ENCODE peak calls at places on chromosomes 6 and 20, in five cellular contexts. One of them, this sample, is unnamed.

GRCh38 chr6:79544299-79544927 is 7.2 kb upstream of the LCA5 start:
- DNase-seq in NCI-H1092: no peak
- DNase-seq in NCI-H1105 treated with DMSO at 0.1 percent for 48 hours: peak
- DNase-seq in WTC11: no peak
- DNase-seq in NCI-H2081 treated with DMSO at 0.1 percent for 48 hours: no peak
- DNase-seq in this sample: peak

GRCh38 chr6:104855507-104855906 is 4.2 kb downstream of the HACE1 start:
- DNase-seq in NCI-H1105 treated with DMSO at 0.1 percent for 48 hours: no peak
- DNase-seq in NCI-H2081 treated with DMSO at 0.1 percent for 48 hours: no peak
- DNase-seq in WTC11: no peak
- DNase-seq in NCI-H1092: no peak
- DNase-seq in this sample: peak

GRCh38 chr6:49269190-49269589 is 193.9 kb downstream of the MMUT start:
- DNase-seq in NCI-H1092: no peak
- DNase-seq in WTC11: no peak
- DNase-seq in NCI-H2081 treated with DMSO at 0.1 percent for 48 hours: no peak
- DNase-seq in NCI-H1105 treated with DMSO at 0.1 percent for 48 hours: no peak
- DNase-seq in this sample: peak

GRCh38 chr6:24238700-24239099 is 112.7 kb downstream of the NRSN1 start:
- DNase-seq in NCI-H2081 treated with DMSO at 0.1 percent for 48 hours: no peak
- DNase-seq in NCI-H1105 treated with DMSO at 0.1 percent for 48 hours: no peak
- DNase-seq in WTC11: no peak
- DNase-seq in NCI-H1092: no peak
- DNase-seq in this sample: no peak

GRCh38 chr6:139091859-139092258 is 43.0 kb upstream of the HECA start:
- DNase-seq in NCI-H2081 treated with DMSO at 0.1 percent for 48 hours: no peak
- DNase-seq in NCI-H1105 treated with DMSO at 0.1 percent for 48 hours: no peak
- DNase-seq in WTC11: no peak
- DNase-seq in NCI-H1092: no peak
- DNase-seq in this sample: peak

GRCh38 chr6:12313992-12314589 is 23.9 kb downstream of the EDN1 start:
- DNase-seq in NCI-H1092: no peak
- DNase-seq in WTC11: no peak
- DNase-seq in NCI-H1105 treated with DMSO at 0.1 percent for 48 hours: no peak
- DNase-seq in NCI-H2081 treated with DMSO at 0.1 percent for 48 hours: no peak
- DNase-seq in this sample: peak

GRCh38 chr6:35086636-35087360 is 54.3 kb downstream of the TCP11 start:
- DNase-seq in NCI-H2081 treated with DMSO at 0.1 percent for 48 hours: no peak
- DNase-seq in NCI-H1092: no peak
- DNase-seq in WTC11: no peak
- DNase-seq in NCI-H1105 treated with DMSO at 0.1 percent for 48 hours: no peak
- DNase-seq in this sample: no peak

GRCh38 chr20:57661201-57662027 is 41.2 kb upstream of the ZBP1 start:
- DNase-seq in NCI-H1105 treated with DMSO at 0.1 percent for 48 hours: no peak
- DNase-seq in NCI-H2081 treated with DMSO at 0.1 percent for 48 hours: no peak
- DNase-seq in WTC11: peak
- DNase-seq in NCI-H1092: no peak
- DNase-seq in this sample: no peak

GRCh38 chr6:162960674-162961457 is 233.1 kb downstream of the PACRG start:
- DNase-seq in NCI-H1092: no peak
- DNase-seq in NCI-H1105 treated with DMSO at 0.1 percent for 48 hours: no peak
- DNase-seq in NCI-H2081 treated with DMSO at 0.1 percent for 48 hours: no peak
- DNase-seq in WTC11: no peak
- DNase-seq in this sample: peak

GRCh38 chr6:15763827-15764226 is 101.0 kb upstream of the DTNBP1 start:
- DNase-seq in NCI-H2081 treated with DMSO at 0.1 percent for 48 hours: no peak
- DNase-seq in NCI-H1092: no peak
- DNase-seq in NCI-H1105 treated with DMSO at 0.1 percent for 48 hours: no peak
- DNase-seq in WTC11: no peak
- DNase-seq in this sample: peak

GRCh38 chr6:6494677-6495076 is 93.8 kb upstream of the LY86 start:
- DNase-seq in NCI-H2081 treated with DMSO at 0.1 percent for 48 hours: no peak
- DNase-seq in NCI-H1092: no peak
- DNase-seq in WTC11: peak
- DNase-seq in NCI-H1105 treated with DMSO at 0.1 percent for 48 hours: peak
- DNase-seq in this sample: no peak

GRCh38 chr20:52972190-52972937 is at the start of gene TSHZ2:
- DNase-seq in NCI-H1092: peak
- DNase-seq in NCI-H2081 treated with DMSO at 0.1 percent for 48 hours: no peak
- DNase-seq in WTC11: peak
- DNase-seq in NCI-H1105 treated with DMSO at 0.1 percent for 48 hours: peak
- DNase-seq in this sample: peak

GRCh38 chr6:111844921-111845320 is 28.3 kb downstream of the FYN start:
- DNase-seq in WTC11: peak
- DNase-seq in NCI-H1092: no peak
- DNase-seq in NCI-H1105 treated with DMSO at 0.1 percent for 48 hours: no peak
- DNase-seq in NCI-H2081 treated with DMSO at 0.1 percent for 48 hours: no peak
- DNase-seq in this sample: no peak

GRCh38 chr6:74755748-74756147 is 450.1 kb downstream of the COL12A1 start:
- DNase-seq in WTC11: no peak
- DNase-seq in NCI-H2081 treated with DMSO at 0.1 percent for 48 hours: no peak
- DNase-seq in NCI-H1092: no peak
- DNase-seq in NCI-H1105 treated with DMSO at 0.1 percent for 48 hours: no peak
- DNase-seq in this sample: no peak

GRCh38 chr6:1562171-1562955 is 47.4 kb upstream of the FOXC1 start:
- DNase-seq in WTC11: no peak
- DNase-seq in NCI-H2081 treated with DMSO at 0.1 percent for 48 hours: no peak
- DNase-seq in NCI-H1105 treated with DMSO at 0.1 percent for 48 hours: no peak
- DNase-seq in NCI-H1092: no peak
- DNase-seq in this sample: no peak

GRCh38 chr6:2891768-2892170 is 11.3 kb downstream of the SERPINB9 start:
- DNase-seq in NCI-H2081 treated with DMSO at 0.1 percent for 48 hours: no peak
- DNase-seq in WTC11: no peak
- DNase-seq in NCI-H1092: no peak
- DNase-seq in NCI-H1105 treated with DMSO at 0.1 percent for 48 hours: peak
- DNase-seq in this sample: no peak

GRCh38 chr20:5991623-5992441 is 41.4 kb downstream of the MCM8 start:
- DNase-seq in NCI-H1105 treated with DMSO at 0.1 percent for 48 hours: no peak
- DNase-seq in NCI-H1092: no peak
- DNase-seq in WTC11: no peak
- DNase-seq in NCI-H2081 treated with DMSO at 0.1 percent for 48 hours: no peak
- DNase-seq in this sample: peak

GRCh38 chr20:40695214-40695613 is 6.2 kb upstream of the MAFB start:
- DNase-seq in WTC11: no peak
- DNase-seq in NCI-H1092: no peak
- DNase-seq in NCI-H2081 treated with DMSO at 0.1 percent for 48 hours: no peak
- DNase-seq in NCI-H1105 treated with DMSO at 0.1 percent for 48 hours: no peak
- DNase-seq in this sample: no peak

GRCh38 chr20:56487216-56487615 is 18.8 kb downstream of the RTF2 start:
- DNase-seq in NCI-H2081 treated with DMSO at 0.1 percent for 48 hours: no peak
- DNase-seq in WTC11: no peak
- DNase-seq in NCI-H1092: no peak
- DNase-seq in NCI-H1105 treated with DMSO at 0.1 percent for 48 hours: no peak
- DNase-seq in this sample: no peak

GRCh38 chr20:43751167-43752050 is 24.6 kb upstream of the GTSF1L start:
- DNase-seq in NCI-H1105 treated with DMSO at 0.1 percent for 48 hours: no peak
- DNase-seq in WTC11: no peak
- DNase-seq in NCI-H1092: no peak
- DNase-seq in NCI-H2081 treated with DMSO at 0.1 percent for 48 hours: no peak
- DNase-seq in this sample: peak

GRCh38 chr6:111605100-111605748 is 454 bp downstream of the TRAF3IP2 start:
- DNase-seq in WTC11: peak
- DNase-seq in NCI-H2081 treated with DMSO at 0.1 percent for 48 hours: no peak
- DNase-seq in NCI-H1092: no peak
- DNase-seq in NCI-H1105 treated with DMSO at 0.1 percent for 48 hours: peak
- DNase-seq in this sample: peak

GRCh38 chr6:28648878-28649375 is 123.2 kb downstream of the GPX5 start:
- DNase-seq in NCI-H1092: no peak
- DNase-seq in NCI-H2081 treated with DMSO at 0.1 percent for 48 hours: no peak
- DNase-seq in WTC11: no peak
- DNase-seq in NCI-H1105 treated with DMSO at 0.1 percent for 48 hours: no peak
- DNase-seq in this sample: peak

GRCh38 chr6:19009769-19010168 is 622.6 kb downstream of the RNF144B start:
- DNase-seq in NCI-H1105 treated with DMSO at 0.1 percent for 48 hours: no peak
- DNase-seq in WTC11: no peak
- DNase-seq in NCI-H1092: no peak
- DNase-seq in NCI-H2081 treated with DMSO at 0.1 percent for 48 hours: no peak
- DNase-seq in this sample: no peak

GRCh38 chr20:44734938-44735337 is 10.7 kb upstream of the KCNK15 start:
- DNase-seq in NCI-H1092: no peak
- DNase-seq in WTC11: peak
- DNase-seq in NCI-H2081 treated with DMSO at 0.1 percent for 48 hours: no peak
- DNase-seq in NCI-H1105 treated with DMSO at 0.1 percent for 48 hours: no peak
- DNase-seq in this sample: peak

GRCh38 chr6:33610057-33610456 is 11.1 kb upstream of the ITPR3 start:
- DNase-seq in WTC11: no peak
- DNase-seq in NCI-H1105 treated with DMSO at 0.1 percent for 48 hours: no peak
- DNase-seq in NCI-H1092: no peak
- DNase-seq in NCI-H2081 treated with DMSO at 0.1 percent for 48 hours: no peak
- DNase-seq in this sample: no peak

GRCh38 chr6:38517005-38517404 is 122.7 kb downstream of the BTBD9 start:
- DNase-seq in NCI-H2081 treated with DMSO at 0.1 percent for 48 hours: no peak
- DNase-seq in NCI-H1092: no peak
- DNase-seq in NCI-H1105 treated with DMSO at 0.1 percent for 48 hours: no peak
- DNase-seq in WTC11: no peak
- DNase-seq in this sample: peak

GRCh38 chr6:137291441-137291840 is 72.3 kb upstream of the IFNGR1 start:
- DNase-seq in NCI-H1105 treated with DMSO at 0.1 percent for 48 hours: peak
- DNase-seq in WTC11: no peak
- DNase-seq in NCI-H2081 treated with DMSO at 0.1 percent for 48 hours: no peak
- DNase-seq in NCI-H1092: no peak
- DNase-seq in this sample: peak

GRCh38 chr20:61157301-61157700 is 94.8 kb upstream of the CDH4 start:
- DNase-seq in WTC11: no peak
- DNase-seq in NCI-H2081 treated with DMSO at 0.1 percent for 48 hours: no peak
- DNase-seq in NCI-H1092: no peak
- DNase-seq in NCI-H1105 treated with DMSO at 0.1 percent for 48 hours: no peak
- DNase-seq in this sample: no peak